ENCODE peak calls at places on chromosomes 7 and 10, in five cellular contexts. P is RWPE1, T is PC-3, W is epithelial cell of esophagus, U is IMR-90. Z is an unnamed sample.

GRCh38 chr10:75632750-75633462 is 201.5 kb downstream of the LRMDA start:
- DNase-seq in P (no peak), T (no peak), W (no peak), U (no peak), Z (no peak)

GRCh38 chr7:116732788-116733709 is 61.1 kb downstream of the MET start:
- DNase-seq in P (no peak), T (no peak), W (no peak), U (no peak), Z (no peak)

GRCh38 chr7:155559519-155560108 is 13.3 kb upstream of the CNPY1 start:
- DNase-seq in P (no peak), T (no peak), W (no peak), U (no peak), Z (no peak)

GRCh38 chr10:35089641-35090161 is 440 bp downstream of the CUL2 start:
- DNase-seq in P (peak), T (peak), W (peak), U (peak), Z (no peak)

GRCh38 chr10:61847640-61848039 is 53.9 kb upstream of the ARID5B start:
- DNase-seq in P (no peak), T (peak), W (no peak), U (peak), Z (no peak)

GRCh38 chr7:27161214-27161720 is 4.1 kb downstream of the HOXA9 start:
- DNase-seq in P (no peak), T (no peak), W (no peak), U (no peak), Z (no peak)

GRCh38 chr7:42494722-42495121 is 257.7 kb upstream of the GLI3 start:
- DNase-seq in P (peak), T (no peak), W (peak), U (no peak), Z (no peak)

GRCh38 chr10:1241973-1242935 is 186.1 kb downstream of the WDR37 start:
- DNase-seq in P (no peak), T (no peak), W (no peak), U (no peak), Z (no peak)

GRCh38 chr7:127187740-127188139 is 65.0 kb downstream of the GRM8 start:
- DNase-seq in P (no peak), T (no peak), W (no peak), U (no peak), Z (no peak)

GRCh38 chr10:97667462-97667861 is 19.6 kb downstream of the AVPI1 start:
- DNase-seq in P (no peak), T (no peak), W (no peak), U (no peak), Z (no peak)

GRCh38 chr7:35036361-35037171 is 719 bp downstream of the DPY19L1 start:
- DNase-seq in P (peak), T (peak), W (peak), U (peak), Z (peak)

GRCh38 chr7:44284216-44284615 is 41.2 kb downstream of the CAMK2B start:
- DNase-seq in P (no peak), T (no peak), W (no peak), U (peak), Z (no peak)

GRCh38 chr10:44947356-44948152 is 12.0 kb upstream of the RASSF4 start:
- DNase-seq in P (no peak), T (no peak), W (peak), U (no peak), Z (no peak)

GRCh38 chr7:130356121-130356759 is 11.6 kb downstream of the CPA5 start:
- DNase-seq in P (peak), T (peak), W (peak), U (peak), Z (peak)

GRCh38 chr7:41699532-41699931 is 3.4 kb downstream of the INHBA start:
- DNase-seq in P (no peak), T (no peak), W (no peak), U (peak), Z (peak)

GRCh38 chr10:3523309-3524050 is 261.5 kb downstream of the KLF6 start:
- DNase-seq in P (no peak), T (no peak), W (no peak), U (no peak), Z (no peak)

GRCh38 chr10:105950410-105950809 is 1214.1 kb downstream of the SORCS1 start:
- DNase-seq in P (peak), T (peak), W (peak), U (peak), Z (no peak)

GRCh38 chr7:37526623-37527022 is 78.0 kb upstream of the ELMO1 start:
- DNase-seq in P (no peak), T (no peak), W (no peak), U (no peak), Z (no peak)

GRCh38 chr7:44380831-44381493 is 55.6 kb upstream of the CAMK2B start:
- DNase-seq in P (no peak), T (no peak), W (peak), U (peak), Z (no peak)

GRCh38 chr10:122194251-122194650 is 76.8 kb upstream of the BTBD16 start:
- DNase-seq in P (no peak), T (no peak), W (no peak), U (no peak), Z (no peak)

GRCh38 chr7:24718977-24719491 is 38.2 kb downstream of the GSDME start:
- DNase-seq in P (no peak), T (no peak), W (no peak), U (no peak), Z (peak)

GRCh38 chr7:11539853-11540252 is 292.1 kb downstream of the THSD7A start:
- DNase-seq in P (no peak), T (no peak), W (peak), U (no peak), Z (no peak)

GRCh38 chr10:102501201-102502028 is 1.1 kb downstream of the ACTR1A start:
- DNase-seq in P (no peak), T (no peak), W (no peak), U (peak), Z (no peak)

GRCh38 chr7:113256883-113257531 is 138.7 kb upstream of the SMIM30 start:
- DNase-seq in P (no peak), T (no peak), W (no peak), U (no peak), Z (no peak)

GRCh38 chr7:93055543-93056107 is 62.2 kb downstream of the SAMD9 start:
- DNase-seq in P (peak), T (peak), W (peak), U (peak), Z (peak)

GRCh38 chr10:97356318-97356914 is 21.9 kb upstream of the FRAT2 start:
- DNase-seq in P (no peak), T (no peak), W (no peak), U (no peak), Z (no peak)

GRCh38 chr10:86600296-86600695 is 54.1 kb upstream of the OPN4 start:
- DNase-seq in P (no peak), T (no peak), W (no peak), U (no peak), Z (no peak)

GRCh38 chr10:3631709-3632330 is 153.2 kb downstream of the KLF6 start:
- DNase-seq in P (no peak), T (peak), W (peak), U (peak), Z (no peak)

GRCh38 chr10:117139581-117140524 is 1.8 kb upstream of the VAX1 start:
- DNase-seq in P (no peak), T (no peak), W (no peak), U (no peak), Z (no peak)

GRCh38 chr10:59234814-59235429 is 58.5 kb downstream of the PHYHIPL start:
- DNase-seq in P (no peak), T (peak), W (peak), U (peak), Z (peak)

GRCh38 chr10:69124558-69125121 is 662 bp downstream of the VPS26A start:
- DNase-seq in P (peak), T (peak), W (peak), U (peak), Z (peak)

GRCh38 chr7:11343136-11343535 is 369.5 kb downstream of the PHF14 start:
- DNase-seq in P (no peak), T (no peak), W (no peak), U (no peak), Z (no peak)

GRCh38 chr10:51718804-51719291 is 19.5 kb upstream of the CSTF2T start:
- DNase-seq in P (peak), T (peak), W (peak), U (peak), Z (peak)

GRCh38 chr10:77661674-77662073 is 24.1 kb upstream of the KCNMA1 start:
- DNase-seq in P (no peak), T (no peak), W (no peak), U (no peak), Z (no peak)

GRCh38 chr10:99374972-99375371 is 45.8 kb downstream of the CNNM1 start:
- DNase-seq in P (no peak), T (no peak), W (no peak), U (no peak), Z (no peak)

GRCh38 chr7:107167483-107168232 is 1.1 kb upstream of the HBP1 start:
- DNase-seq in P (peak), T (peak), W (peak), U (peak), Z (no peak)

GRCh38 chr7:155878674-155879073 is 66.4 kb upstream of the SHH start:
- DNase-seq in P (no peak), T (no peak), W (no peak), U (no peak), Z (no peak)

GRCh38 chr10:93420091-93420490 is 62.0 kb downstream of the MYOF start:
- DNase-seq in P (no peak), T (no peak), W (no peak), U (peak), Z (no peak)

GRCh38 chr7:27176343-27176731 is 2.2 kb upstream of the HOXA10 start:
- DNase-seq in P (no peak), T (no peak), W (no peak), U (no peak), Z (no peak)

GRCh38 chr7:128946936-128947830 is 9.5 kb downstream of the IRF5 start:
- DNase-seq in P (no peak), T (no peak), W (no peak), U (no peak), Z (no peak)
- TF ChIP-seq CTCF in P (no peak), T (peak), W (peak), U (peak), Z (no peak)

GRCh38 chr10:37496061-37496460 is 361.3 kb downstream of the ZNF248 start:
- DNase-seq in P (no peak), T (no peak), W (no peak), U (no peak), Z (no peak)

GRCh38 chr10:37490266-37490665 is 364.9 kb downstream of the ANKRD30A start:
- DNase-seq in P (no peak), T (peak), W (no peak), U (no peak), Z (no peak)

GRCh38 chr10:37489658-37490003 is 364.2 kb downstream of the ANKRD30A start:
- DNase-seq in P (no peak), T (no peak), W (peak), U (no peak), Z (no peak)

GRCh38 chr10:37495415-37495814 is 362.0 kb downstream of the ZNF248 start:
- DNase-seq in P (no peak), T (peak), W (peak), U (no peak), Z (no peak)
- TF ChIP-seq CTCF in P (peak), T (peak), W (peak), U (no peak), Z (peak)

GRCh38 chr10:23371073-23371472 is 26.5 kb upstream of the C10orf67 start:
- DNase-seq in P (no peak), T (no peak), W (peak), U (no peak), Z (no peak)

GRCh38 chr10:23373156-23373555 is 28.6 kb upstream of the C10orf67 start:
- DNase-seq in P (no peak), T (no peak), W (peak), U (no peak), Z (no peak)

GRCh38 chr10:23381298-23381697 is 36.7 kb upstream of the C10orf67 start:
- DNase-seq in P (no peak), T (no peak), W (no peak), U (no peak), Z (no peak)

GRCh38 chr10:23375366-23375765 is 30.8 kb upstream of the C10orf67 start:
- DNase-seq in P (peak), T (no peak), W (no peak), U (no peak), Z (no peak)

DNA sequence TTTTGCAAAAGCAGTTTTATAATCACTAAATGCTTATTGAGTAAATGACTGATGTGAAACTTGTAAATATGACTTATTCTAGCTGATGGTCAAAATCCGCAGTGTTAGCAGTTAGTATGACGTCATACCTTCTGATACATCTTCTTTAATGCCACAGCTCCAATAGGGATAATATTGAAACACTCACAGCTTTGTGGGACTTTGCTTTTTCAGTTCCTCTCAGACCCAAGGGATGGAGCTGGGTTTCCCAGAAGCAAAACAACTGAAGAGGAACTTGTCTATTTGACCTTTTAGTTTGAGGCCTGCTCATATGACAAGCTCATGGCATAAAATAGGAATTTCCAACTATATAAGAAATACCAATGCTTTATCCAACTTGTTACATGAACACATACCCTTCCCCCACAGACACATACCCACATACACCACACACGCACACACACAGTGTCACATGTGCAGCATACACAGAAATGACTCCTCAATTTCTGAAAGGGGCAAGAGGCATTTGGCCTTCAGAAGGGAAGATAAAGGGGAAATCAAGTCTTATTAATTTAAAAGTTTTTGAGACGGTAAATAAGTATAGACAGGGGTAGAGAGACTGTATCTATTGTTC is 31.7 kb upstream of the C10orf67 start:
- DNase-seq in P (no peak), T (no peak), W (no peak), U (no peak), Z (no peak)
- TF ChIP-seq CTCF in P (no peak), T (no peak), W (no peak), U (no peak), Z (no peak)

GRCh38 chr10:11354823-11355222 is 256.6 kb downstream of the USP6NL start:
- DNase-seq in P (no peak), T (no peak), W (no peak), U (no peak), Z (no peak)

GRCh38 chr10:11353229-11353896 is 258.1 kb downstream of the USP6NL start:
- DNase-seq in P (no peak), T (no peak), W (no peak), U (no peak), Z (no peak)

GRCh38 chr10:11357361-11357760 is 254.1 kb downstream of the USP6NL start:
- DNase-seq in P (no peak), T (no peak), W (no peak), U (no peak), Z (no peak)

GRCh38 chr10:11358046-11358445 is 253.4 kb downstream of the USP6NL start:
- DNase-seq in P (no peak), T (no peak), W (no peak), U (no peak), Z (no peak)

GRCh38 chr10:11355625-11356024 is 255.8 kb downstream of the USP6NL start:
- DNase-seq in P (no peak), T (no peak), W (no peak), U (no peak), Z (no peak)
- TF ChIP-seq CTCF in P (no peak), T (no peak), W (no peak), U (no peak), Z (no peak)

GRCh38 chr7:151736403-151736909 is 140.5 kb downstream of the PRKAG2 start:
- DNase-seq in P (peak), T (peak), W (peak), U (peak), Z (peak)
- TF ChIP-seq CTCF in P (no peak), T (no peak), W (peak), U (peak), Z (peak)

GRCh38 chr10:94462130-94462529 is 59.8 kb downstream of the TBC1D12 start:
- DNase-seq in P (no peak), T (no peak), W (no peak), U (no peak), Z (no peak)

GRCh38 chr10:94456942-94457341 is 54.6 kb downstream of the TBC1D12 start:
- DNase-seq in P (no peak), T (no peak), W (no peak), U (no peak), Z (no peak)

GRCh38 chr10:94459385-94459784 is 57.0 kb downstream of the TBC1D12 start:
- DNase-seq in P (no peak), T (no peak), W (no peak), U (no peak), Z (no peak)

GRCh38 chr10:94465684-94466083 is 63.3 kb downstream of the TBC1D12 start:
- DNase-seq in P (no peak), T (no peak), W (no peak), U (no peak), Z (no peak)

DNA sequence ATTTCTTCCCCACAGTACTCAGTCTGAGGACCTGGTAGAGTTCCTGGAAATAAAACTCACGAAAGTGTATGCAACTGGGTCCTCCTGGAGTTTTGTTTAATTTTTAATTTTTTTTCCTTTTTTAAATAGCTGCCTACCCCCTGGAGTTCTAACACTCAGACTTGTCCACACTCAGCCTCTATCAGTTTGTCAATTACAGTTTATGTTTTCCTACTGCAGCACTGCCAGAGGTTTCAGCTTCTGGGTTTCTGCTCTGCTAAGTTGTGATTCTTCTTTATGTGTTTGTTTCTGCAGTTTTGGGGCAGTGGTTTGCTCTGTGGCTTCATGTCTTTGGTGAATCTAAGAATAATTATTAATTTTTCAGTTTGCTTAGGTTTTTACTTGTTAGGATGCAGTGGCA is 59.2 kb downstream of the TBC1D12 start:
- DNase-seq in P (no peak), T (no peak), W (no peak), U (no peak), Z (no peak)
- TF ChIP-seq CTCF in P (no peak), T (no peak), W (no peak), U (no peak), Z (no peak)

DNA sequence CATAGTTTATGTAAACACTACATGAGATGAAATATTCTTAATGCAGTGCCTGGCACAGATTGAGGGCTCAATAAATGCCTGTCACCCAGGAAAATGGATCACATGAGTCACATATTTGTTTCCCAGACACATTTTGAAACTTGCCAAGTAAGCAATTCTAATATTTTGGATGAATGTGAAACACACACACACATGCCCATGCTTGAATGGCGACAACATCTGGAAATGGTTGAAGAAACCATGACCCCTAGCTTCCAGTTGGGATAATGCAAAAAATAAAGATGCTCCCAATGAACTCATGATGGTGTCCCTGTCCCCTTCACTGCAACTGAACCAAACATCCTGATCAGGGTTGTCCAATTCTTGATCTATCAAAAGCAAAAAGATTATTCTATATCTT is 797.3 kb downstream of the XPNPEP1 start:
- DNase-seq in P (no peak), T (no peak), W (no peak), U (no peak), Z (no peak)
- TF ChIP-seq CTCF in P (no peak), T (peak), W (no peak), U (no peak), Z (no peak)

GRCh38 chr10:46104071-46104585 is 58.1 kb upstream of the MSMB start:
- DNase-seq in P (no peak), T (no peak), W (no peak), U (no peak), Z (no peak)

GRCh38 chr10:46106410-46107255 is 60.6 kb upstream of the MSMB start:
- DNase-seq in P (peak), T (peak), W (peak), U (peak), Z (no peak)
- TF ChIP-seq CTCF in P (no peak), T (no peak), W (no peak), U (no peak), Z (no peak)

GRCh38 chr7:100476903-100477870 is 1.8 kb downstream of the TSC22D4 start:
- DNase-seq in P (no peak), T (no peak), W (peak), U (no peak), Z (no peak)
- TF ChIP-seq CTCF in P (peak), T (peak), W (peak), U (peak), Z (no peak)

GRCh38 chr7:82359426-82359825 is 84.2 kb downstream of the CACNA2D1 start:
- DNase-seq in P (no peak), T (no peak), W (no peak), U (no peak), Z (no peak)
- TF ChIP-seq CTCF in P (no peak), T (peak), W (no peak), U (no peak), Z (no peak)

Z was measured in PC-9.